ENCODE peak calls at places on chromosome 4, in seven cellular contexts. One of them, this sample, is unnamed.

GRCh38 chr4:153418581-153418980 is 47.6 kb upstream of the TMEM131L start:
- DNase-seq in Panc1: no peak
- DNase-seq in stimulated activated naive B cell treated with anti-CD40 and anti-IgM and Interleukin-4, amounts not matched to agents 10 μg/mL and 1 μg/mL and 100 μg/mL, for 72 hours: no peak
- DNase-seq in activated T-cell treated with anti-CD3 and anti-CD28 coated beads for 1 hour: no peak
- DNase-seq in activated gamma-delta T cell treated with anti-CD3 and anti-CD28 coated beads, Interleukin-2, amount 50 U/mL, for 16 hours: no peak
- DNase-seq in endodermal cell: no peak
- DNase-seq in glutamatergic neuron: no peak
- DNase-seq in this sample: no peak

GRCh38 chr4:15400911-15401671 is 26.7 kb upstream of the C1QTNF7 start:
- DNase-seq in endodermal cell: no peak
- DNase-seq in activated gamma-delta T cell treated with anti-CD3 and anti-CD28 coated beads, Interleukin-2, amount 50 U/mL, for 16 hours: no peak
- DNase-seq in stimulated activated naive B cell treated with anti-CD40 and anti-IgM and Interleukin-4, amounts not matched to agents 10 μg/mL and 1 μg/mL and 100 μg/mL, for 72 hours: no peak
- DNase-seq in activated T-cell treated with anti-CD3 and anti-CD28 coated beads for 1 hour: no peak
- DNase-seq in Panc1: no peak
- DNase-seq in glutamatergic neuron: no peak
- DNase-seq in this sample: no peak

GRCh38 chr4:168615294-168615693 is 118.4 kb downstream of the PALLD start:
- DNase-seq in stimulated activated naive B cell treated with anti-CD40 and anti-IgM and Interleukin-4, amounts not matched to agents 10 μg/mL and 1 μg/mL and 100 μg/mL, for 72 hours: no peak
- DNase-seq in activated T-cell treated with anti-CD3 and anti-CD28 coated beads for 1 hour: no peak
- DNase-seq in activated gamma-delta T cell treated with anti-CD3 and anti-CD28 coated beads, Interleukin-2, amount 50 U/mL, for 16 hours: no peak
- DNase-seq in endodermal cell: peak; percentile 62
- DNase-seq in Panc1: no peak
- DNase-seq in glutamatergic neuron: no peak
- DNase-seq in this sample: no peak

GRCh38 chr4:152929888-152930287 is 6.2 kb upstream of the FHDC1 start:
- DNase-seq in activated T-cell treated with anti-CD3 and anti-CD28 coated beads for 1 hour: no peak
- DNase-seq in activated gamma-delta T cell treated with anti-CD3 and anti-CD28 coated beads, Interleukin-2, amount 50 U/mL, for 16 hours: no peak
- DNase-seq in endodermal cell: peak; percentile 64
- DNase-seq in glutamatergic neuron: no peak
- DNase-seq in Panc1: no peak
- DNase-seq in stimulated activated naive B cell treated with anti-CD40 and anti-IgM and Interleukin-4, amounts not matched to agents 10 μg/mL and 1 μg/mL and 100 μg/mL, for 72 hours: no peak
- DNase-seq in this sample: no peak

GRCh38 chr4:169383724-169384123 is 113.0 kb upstream of the SH3RF1 start:
- DNase-seq in endodermal cell: no peak
- DNase-seq in activated gamma-delta T cell treated with anti-CD3 and anti-CD28 coated beads, Interleukin-2, amount 50 U/mL, for 16 hours: no peak
- DNase-seq in activated T-cell treated with anti-CD3 and anti-CD28 coated beads for 1 hour: no peak
- DNase-seq in stimulated activated naive B cell treated with anti-CD40 and anti-IgM and Interleukin-4, amounts not matched to agents 10 μg/mL and 1 μg/mL and 100 μg/mL, for 72 hours: no peak
- DNase-seq in Panc1: no peak
- DNase-seq in glutamatergic neuron: no peak
- DNase-seq in this sample: no peak

GRCh38 chr4:78689700-78690318 is 86.3 kb upstream of the BMP2K start:
- DNase-seq in Panc1: no peak
- DNase-seq in activated gamma-delta T cell treated with anti-CD3 and anti-CD28 coated beads, Interleukin-2, amount 50 U/mL, for 16 hours: no peak
- DNase-seq in activated T-cell treated with anti-CD3 and anti-CD28 coated beads for 1 hour: no peak
- DNase-seq in stimulated activated naive B cell treated with anti-CD40 and anti-IgM and Interleukin-4, amounts not matched to agents 10 μg/mL and 1 μg/mL and 100 μg/mL, for 72 hours: no peak
- DNase-seq in endodermal cell: no peak
- DNase-seq in glutamatergic neuron: no peak
- DNase-seq in this sample: no peak

GRCh38 chr4:121951570-121952110 is at the start of gene TRPC3:
- DNase-seq in activated gamma-delta T cell treated with anti-CD3 and anti-CD28 coated beads, Interleukin-2, amount 50 U/mL, for 16 hours: no peak
- DNase-seq in glutamatergic neuron: peak; percentile 72
- DNase-seq in activated T-cell treated with anti-CD3 and anti-CD28 coated beads for 1 hour: peak; percentile 17
- DNase-seq in stimulated activated naive B cell treated with anti-CD40 and anti-IgM and Interleukin-4, amounts not matched to agents 10 μg/mL and 1 μg/mL and 100 μg/mL, for 72 hours: peak; percentile 2
- DNase-seq in endodermal cell: peak; percentile 74
- DNase-seq in Panc1: no peak
- DNase-seq in this sample: peak; percentile 18

GRCh38 chr4:56861365-56861764 is 39.9 kb upstream of the SPINK2 start:
- DNase-seq in activated gamma-delta T cell treated with anti-CD3 and anti-CD28 coated beads, Interleukin-2, amount 50 U/mL, for 16 hours: no peak
- DNase-seq in endodermal cell: peak; percentile 56
- DNase-seq in activated T-cell treated with anti-CD3 and anti-CD28 coated beads for 1 hour: no peak
- DNase-seq in Panc1: no peak
- DNase-seq in glutamatergic neuron: no peak
- DNase-seq in stimulated activated naive B cell treated with anti-CD40 and anti-IgM and Interleukin-4, amounts not matched to agents 10 μg/mL and 1 μg/mL and 100 μg/mL, for 72 hours: no peak
- DNase-seq in this sample: no peak

GRCh38 chr4:26074672-26075071 is 160.7 kb downstream of the SMIM20 start:
- DNase-seq in glutamatergic neuron: no peak
- DNase-seq in activated T-cell treated with anti-CD3 and anti-CD28 coated beads for 1 hour: no peak
- DNase-seq in endodermal cell: no peak
- DNase-seq in activated gamma-delta T cell treated with anti-CD3 and anti-CD28 coated beads, Interleukin-2, amount 50 U/mL, for 16 hours: peak; percentile 38
- DNase-seq in Panc1: no peak
- DNase-seq in stimulated activated naive B cell treated with anti-CD40 and anti-IgM and Interleukin-4, amounts not matched to agents 10 μg/mL and 1 μg/mL and 100 μg/mL, for 72 hours: peak; percentile 82
- DNase-seq in this sample: no peak